ENCODE peak calls at places on chromosome 14, in nine cellular contexts. Q is IMR-90; T is cardiac muscle cell; R is adrenal gland; S is CD4-positive, alpha-beta T cell; H is CD8-positive, alpha-beta T cell; F is transverse colon; K is psoas muscle; M is fibroblast of lung. C is an unnamed sample.

GRCh38 chr14:58533417-58533816 is 104.3 kb upstream of the DACT1 start:
- DNase-seq in Q (no peak), K (no peak), F (no peak), R (no peak), T (peak; percentile 85), H (no peak), S (no peak), M (peak; percentile 12), C (no peak)

GRCh38 chr14:77965919-77966435 is 166.1 kb downstream of the ADCK1 start:
- DNase-seq in M (peak; percentile 11), R (peak; percentile 27), K (no peak), F (no peak), H (no peak), T (peak; percentile 57), Q (peak; percentile 8), S (no peak), C (peak; percentile 55)

GRCh38 chr14:30553311-30553989 is 5.5 kb upstream of the G2E3 start:
- DNase-seq in R (no peak), S (no peak), M (peak; percentile 53), F (no peak), T (peak; percentile 32), Q (peak; percentile 78), H (no peak), K (no peak), C (no peak)

GRCh38 chr14:103064978-103065377 is 7.6 kb upstream of the CDC42BPB start:
- DNase-seq in S (no peak), F (no peak), M (no peak), H (no peak), Q (no peak), R (no peak), K (no peak), T (no peak), C (no peak)

GRCh38 chr14:71380271-71380670 is 473.0 kb downstream of the PCNX1 start:
- DNase-seq in S (no peak), Q (peak; percentile 47), H (no peak), T (peak; percentile 97), F (no peak), R (no peak), M (peak; percentile 49), K (no peak), C (no peak)

GRCh38 chr14:64732066-64732465 is 27.8 kb downstream of the PLEKHG3 start:
- DNase-seq in H (no peak), K (no peak), M (no peak), T (no peak), S (no peak), F (no peak), Q (no peak), R (no peak), C (no peak)

GRCh38 chr14:53103941-53104340 is 49.2 kb downstream of the DDHD1 start:
- DNase-seq in Q (no peak), R (no peak), S (no peak), M (no peak), K (no peak), F (no peak), H (no peak), T (no peak), C (no peak)

GRCh38 chr14:74081491-74081890 is 2.8 kb downstream of the ALDH6A1 start:
- DNase-seq in K (no peak), Q (no peak), M (no peak), S (no peak), R (no peak), F (no peak), H (no peak), T (no peak), C (no peak)

GRCh38 chr14:28707814-28708213 is 58.8 kb upstream of the FOXG1 start:
- DNase-seq in K (no peak), T (peak; percentile 40), S (no peak), Q (no peak), H (no peak), F (no peak), M (peak; percentile 58), R (no peak), C (no peak)

GRCh38 chr14:23575086-23575485 is 3.5 kb downstream of the JPH4 start:
- DNase-seq in K (no peak), T (no peak), R (no peak), F (no peak), M (no peak), H (no peak), Q (no peak), S (no peak), C (no peak)

GRCh38 chr14:101820283-101820798 is 58.8 kb downstream of the PPP2R5C start:
- DNase-seq in Q (no peak), H (no peak), T (no peak), K (no peak), M (no peak), S (no peak), F (no peak), R (no peak), C (no peak)

GRCh38 chr14:69632752-69633151 is 21.4 kb downstream of the SUSD6 start:
- DNase-seq in K (no peak), M (no peak), S (no peak), R (no peak), Q (no peak), F (no peak), T (no peak), H (no peak), C (no peak)

GRCh38 chr14:102407258-102407657 is 44.5 kb downstream of the TECPR2 start:
- DNase-seq in T (no peak), F (no peak), R (no peak), Q (no peak), M (no peak), H (no peak), S (no peak), K (no peak), C (no peak)

GRCh38 chr14:63295231-63295685 is 23.5 kb downstream of the GPHB5 start:
- DNase-seq in R (no peak), H (no peak), K (no peak), M (no peak), F (no peak), T (no peak), S (no peak), Q (no peak), C (no peak)

GRCh38 chr14:93838253-93838652 is 50.0 kb upstream of the PRIMA1 start:
- DNase-seq in Q (no peak), R (no peak), K (no peak), S (no peak), F (no peak), M (no peak), T (no peak), H (no peak), C (no peak)

GRCh38 chr14:69090187-69090789 is 62.6 kb downstream of the DCAF5 start:
- DNase-seq in R (no peak), F (peak; percentile 15), H (no peak), M (peak; percentile 54), S (peak; percentile 9), K (no peak), T (peak; percentile 53), Q (peak; percentile 55), C (no peak)

GRCh38 chr14:33850826-33851225 is 100.0 kb downstream of the EGLN3 start:
- DNase-seq in Q (no peak), K (no peak), T (no peak), R (no peak), S (no peak), H (no peak), F (no peak), M (no peak), C (no peak)
- H3K27ac ChIP-seq in Q (no peak overlapping the region), K (no peak overlapping the region), T (peak overlapping the region; percentile 45), R (no peak overlapping the region), S (no peak overlapping the region), H (no peak overlapping the region), F (no peak overlapping the region), M (no peak overlapping the region), C (no peak overlapping the region)

GRCh38 chr14:56121786-56122185 is 3.6 kb downstream of the PELI2 start:
- DNase-seq in T (no peak), F (no peak), H (no peak), R (no peak), K (no peak), Q (peak; percentile 82), M (peak; percentile 74), S (no peak), C (no peak)

GRCh38 chr14:56118611-56119181 is 485 bp downstream of the PELI2 start:
- DNase-seq in Q (no peak), F (peak; percentile 26), T (peak; percentile 18), K (peak; percentile 40), R (peak; percentile 53), M (no peak), S (peak; percentile 5), H (no peak), C (peak; percentile 70)

GRCh38 chr14:56120091-56120632 is 2.0 kb downstream of the PELI2 start:
- DNase-seq in R (no peak), M (peak; percentile 70), K (no peak), T (peak; percentile 84), S (no peak), F (no peak), Q (peak; percentile 46), H (no peak), C (no peak)

GRCh38 chr14:56117765-56118610 is at the start of gene PELI2:
- DNase-seq in S (peak; percentile 72), H (peak; percentile 77), M (peak; percentile 78), T (peak; percentile 89), Q (peak; percentile 73), K (peak; percentile 77), F (peak; percentile 81), R (peak; percentile 81), C (peak; percentile 89)

DNA sequence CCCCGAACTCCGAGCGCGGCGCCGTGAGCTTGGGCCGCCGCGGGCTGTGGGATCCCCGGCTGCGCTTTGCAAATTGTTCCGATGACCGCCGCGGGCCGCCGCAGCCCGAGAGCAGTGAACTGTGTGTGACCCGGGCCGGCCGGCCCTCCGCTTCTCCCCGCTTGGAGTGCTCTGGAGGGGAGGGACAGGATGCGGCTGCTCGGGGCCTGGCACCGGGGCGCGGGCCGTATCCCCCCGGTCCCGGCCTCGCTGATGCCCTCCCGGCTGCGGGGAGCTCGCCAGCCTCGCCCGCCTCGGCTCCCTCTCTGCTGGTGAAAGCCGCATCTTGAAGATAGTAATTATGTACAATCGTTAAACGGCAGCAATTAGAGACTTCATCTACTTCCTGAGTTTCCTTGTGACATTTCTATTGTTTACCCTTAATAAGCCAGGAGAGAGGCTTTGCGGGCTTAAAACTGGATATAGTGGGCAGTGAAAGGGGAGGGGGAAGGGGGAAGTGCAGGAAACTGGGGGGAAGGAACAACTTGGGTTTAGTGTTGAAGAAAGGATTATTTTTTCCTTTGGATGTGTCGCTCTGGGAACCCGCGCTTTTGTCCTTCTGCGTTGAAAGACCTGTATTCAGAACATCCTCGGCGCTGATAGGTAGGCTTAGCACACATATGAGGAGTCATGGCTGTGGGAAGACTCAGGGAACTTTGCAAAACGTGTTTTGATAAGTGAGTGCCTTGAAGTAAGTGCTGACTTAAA is 1.2 kb downstream of the PELI2 start:
- DNase-seq in K (peak; percentile 58), S (no peak), Q (peak; percentile 52), H (no peak), F (peak; percentile 37), M (peak; percentile 35), R (peak; percentile 57), T (peak; percentile 55), C (peak; percentile 73)
- H3K27me3 ChIP-seq in K (no peaks in the 10 kb centered on the region), S (no peaks in the 10 kb centered on the region), Q (no peaks in the 10 kb centered on the region), H (no peaks in the 10 kb centered on the region), F (no peaks in the 10 kb centered on the region), M (no peaks in the 10 kb centered on the region), R (no peaks in the 10 kb centered on the region), T (peaks cover 25% of the 10 kb centered on the region), C (no peaks in the 10 kb centered on the region)

GRCh38 chr14:105531088-105531957 is 4.9 kb downstream of the TMEM121 start:
- DNase-seq in M (no peak), T (no peak), K (no peak), F (no peak), R (no peak), S (no peak), H (no peak), Q (no peak), C (no peak)
- H3K27ac ChIP-seq in M (no peak overlapping the region), T (no peak overlapping the region), K (no peak overlapping the region), F (no peak overlapping the region), R (no peak overlapping the region), S (no peak overlapping the region), H (no peak overlapping the region), Q (no peak overlapping the region), C (no peak overlapping the region)

GRCh38 chr14:67932708-67933107 is 113.1 kb downstream of the RAD51B start:
- DNase-seq in S (no peak), K (no peak), Q (no peak), H (no peak), F (no peak), M (no peak), R (no peak), T (no peak), C (no peak)
- H3K27me3 ChIP-seq in S (no peaks in the 10 kb centered on the region), K (no peaks in the 10 kb centered on the region), Q (no peaks in the 10 kb centered on the region), H (no peaks in the 10 kb centered on the region), F (no peaks in the 10 kb centered on the region), M (no peaks in the 10 kb centered on the region), R (no peaks in the 10 kb centered on the region), T (no peaks in the 10 kb centered on the region), C (no peaks in the 10 kb centered on the region)